ENCODE peak calls at places on chromosome 16, in seven cellular contexts. M is mesendoderm, E is IMR-90, V is H1, P is H9, F is mesenchymal stem cell, Z is trophoblast cell. J is an unnamed sample.

GRCh38 chr16:4336701-4337539 is 14.2 kb downstream of the PAM16 start:
- DNase-seq in M (no peak), E (no peak), V (no peak), P (peak; percentile 31), F (no peak), Z (no peak), J (no peak)

GRCh38 chr16:15556130-15556529 is 86.8 kb downstream of the MARF1 start:
- DNase-seq in M (no peak), E (no peak), V (no peak), P (no peak), F (no peak), Z (no peak), J (no peak)

GRCh38 chr16:80996688-80997138 is 10.0 kb downstream of the CMC2 start:
- DNase-seq in M (no peak), E (no peak), V (no peak), P (no peak), F (no peak), Z (no peak), J (no peak)

GRCh38 chr16:73912311-73912710 is 384.3 kb upstream of the PSMD7 start:
- DNase-seq in M (no peak), E (no peak), V (no peak), P (no peak), F (no peak), Z (no peak), J (no peak)

GRCh38 chr16:86748643-86749042 is 170.3 kb downstream of the FOXL1 start:
- DNase-seq in M (no peak), E (no peak), V (no peak), P (no peak), F (no peak), Z (no peak), J (no peak)

GRCh38 chr16:7597677-7598076 is 265.0 kb downstream of the RBFOX1 start:
- DNase-seq in M (no peak), E (no peak), V (no peak), P (no peak), F (no peak), Z (no peak), J (no peak)

GRCh38 chr16:77919761-77920415 is 102.5 kb upstream of the CLEC3A start:
- DNase-seq in M (no peak), E (peak; percentile 20), V (no peak), P (no peak), F (peak; percentile 33), Z (no peak), J (no peak)

GRCh38 chr16:3475604-3476375 is 19.5 kb downstream of the C16orf90 start:
- DNase-seq in M (no peak), E (no peak), V (no peak), P (no peak), F (no peak), Z (no peak), J (no peak)

GRCh38 chr16:70694088-70694487 is 8.2 kb upstream of the MTSS2 start:
- DNase-seq in M (peak; percentile 98), E (peak; percentile 78), V (peak; percentile 83), P (peak; percentile 81), F (peak; percentile 75), Z (peak; percentile 98), J (no peak)

GRCh38 chr16:31135535-31136286 is at the start of gene PRSS8:
- DNase-seq in M (peak; percentile 64), E (no peak), V (no peak), P (peak; percentile 75), F (no peak), Z (peak; percentile 92), J (no peak)

GRCh38 chr16:85569615-85570212 is 43.4 kb upstream of the GSE1 start:
- DNase-seq in M (peak; percentile 88), E (peak; percentile 78), V (no peak), P (peak; percentile 80), F (peak; percentile 92), Z (no peak), J (no peak)

GRCh38 chr16:88309905-88310259 is 72.9 kb upstream of the ZNF469 start:
- DNase-seq in M (no peak), E (no peak), V (no peak), P (no peak), F (no peak), Z (no peak), J (no peak)

GRCh38 chr16:23948949-23949392 is 113.2 kb downstream of the PRKCB start:
- DNase-seq in M (no peak), E (no peak), V (no peak), P (no peak), F (no peak), Z (no peak), J (no peak)

GRCh38 chr16:51095114-51095872 is 55.8 kb downstream of the SALL1 start:
- DNase-seq in M (peak; percentile 7), E (no peak), V (no peak), P (no peak), F (no peak), Z (no peak), J (no peak)

GRCh38 chr16:4979736-4980660 is 21.9 kb downstream of the SEC14L5 start:
- DNase-seq in M (no peak), E (no peak), V (no peak), P (no peak), F (no peak), Z (no peak), J (no peak)

GRCh38 chr16:88195021-88195581 is 187.7 kb upstream of the ZNF469 start:
- DNase-seq in M (no peak), E (peak; percentile 52), V (no peak), P (no peak), F (no peak), Z (no peak), J (no peak)

GRCh38 chr16:49712106-49712505 is 143.8 kb downstream of the ZNF423 start:
- DNase-seq in M (no peak), E (no peak), V (no peak), P (no peak), F (no peak), Z (no peak), J (no peak)
- H3K79me1 ChIP-seq in M (no peaks in the 10 kb centered on the region), E (no peaks in the 10 kb centered on the region), V (peaks cover 11% of the 10 kb centered on the region), P (no peaks in the 10 kb centered on the region), F (no peaks in the 10 kb centered on the region), Z (no peaks in the 10 kb centered on the region), J (peaks cover 5% of the 10 kb centered on the region)

GRCh38 chr16:26666486-26666885 is 400.2 kb upstream of the C16orf82 start:
- DNase-seq in M (no peak), E (no peak), V (no peak), P (no peak), F (no peak), Z (no peak), J (no peak)

GRCh38 chr16:26668026-26668425 is 398.7 kb upstream of the C16orf82 start:
- DNase-seq in M (no peak), E (no peak), V (no peak), P (no peak), F (no peak), Z (no peak), J (no peak)

GRCh38 chr16:26664086-26664485 is 402.6 kb upstream of the C16orf82 start:
- DNase-seq in M (no peak), E (no peak), V (no peak), P (no peak), F (no peak), Z (no peak), J (no peak)

GRCh38 chr16:26667271-26667703 is 399.4 kb upstream of the C16orf82 start:
- DNase-seq in M (peak; percentile 22), E (no peak), V (no peak), P (peak; percentile 46), F (no peak), Z (no peak), J (peak; percentile 33)

DNA sequence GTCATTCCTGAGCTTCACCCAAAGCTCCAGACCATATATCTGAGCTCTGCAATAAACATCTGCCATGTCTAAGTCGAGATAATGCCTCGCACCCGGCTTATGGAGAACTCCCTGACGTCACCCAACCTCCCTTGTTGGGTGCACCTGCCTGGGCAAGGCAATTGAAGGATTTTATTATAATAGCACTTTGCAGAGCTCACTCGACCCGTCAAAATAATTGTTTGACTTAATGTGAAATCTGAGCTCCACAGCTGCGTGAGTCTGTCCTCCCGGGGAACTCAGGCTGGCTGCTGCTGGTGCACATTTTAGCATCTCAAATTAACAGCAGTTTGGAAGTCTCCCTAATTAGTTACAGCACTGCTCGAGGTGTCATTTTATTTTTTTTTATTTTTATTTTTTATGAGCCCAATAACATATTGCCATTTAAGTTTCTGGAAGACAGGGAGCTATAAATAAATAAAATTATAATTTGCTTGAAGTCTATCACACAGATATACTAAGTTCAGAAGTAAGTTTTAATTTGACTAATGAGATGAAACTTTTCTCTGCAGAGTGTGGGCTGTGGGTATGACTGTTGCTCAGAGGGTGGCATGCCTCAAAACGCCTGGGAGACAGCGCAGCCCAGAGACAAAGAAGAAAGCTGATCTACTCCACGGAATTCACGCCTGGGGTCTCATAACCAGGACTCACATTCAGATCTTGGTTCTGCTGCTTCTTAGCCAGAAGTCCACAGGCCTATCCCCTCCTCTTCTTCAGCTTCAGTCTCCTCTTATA is 401.4 kb upstream of the C16orf82 start:
- DNase-seq in M (no peak), E (no peak), V (no peak), P (no peak), F (no peak), Z (no peak), J (no peak)
- H3K23ac ChIP-seq in M (no peak overlapping the region), E (no peak overlapping the region), V (no peak overlapping the region), P (no peak overlapping the region), F (no peak overlapping the region), Z (no peak overlapping the region), J (no peak overlapping the region)

DNA sequence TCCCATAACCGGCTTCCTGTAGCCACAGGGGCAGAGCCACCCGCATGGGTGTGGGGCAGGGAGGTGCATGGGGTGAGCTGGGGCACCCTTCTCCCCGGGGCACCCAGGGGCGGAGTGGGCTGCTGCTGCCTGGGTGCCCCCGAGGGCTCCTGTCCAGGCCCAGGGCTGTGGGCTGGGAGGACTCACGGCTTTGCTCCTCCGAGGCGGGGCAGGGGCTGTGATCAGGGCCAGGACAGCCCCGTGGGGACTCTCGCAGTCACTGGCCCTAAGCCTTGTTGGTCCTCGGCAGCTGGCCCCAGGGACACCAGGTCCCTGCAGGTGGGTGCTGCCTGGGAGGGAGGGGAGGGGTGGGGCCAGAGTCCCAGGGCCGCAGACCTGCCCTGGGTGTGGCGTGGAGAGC is 19.7 kb downstream of the CACNA1H start:
- DNase-seq in M (no peak), E (no peak), V (no peak), P (no peak), F (no peak), Z (no peak), J (no peak)
- H3K4me1 ChIP-seq in M (no peaks in the 10 kb centered on the region), E (peaks cover 20% of the 10 kb centered on the region), V (no peaks in the 10 kb centered on the region), P (no peaks in the 10 kb centered on the region), F (peaks cover 45% of the 10 kb centered on the region), Z (no peaks in the 10 kb centered on the region), J (peaks cover 13% of the 10 kb centered on the region)

GRCh38 chr16:48383877-48384304 is 1.3 kb downstream of the SIAH1 start:
- DNase-seq in M (peak; percentile 81), E (no peak), V (no peak), P (no peak), F (peak; percentile 54), Z (peak; percentile 77), J (no peak)

GRCh38 chr16:48383204-48383876 is 1.9 kb downstream of the SIAH1 start:
- DNase-seq in M (no peak), E (peak; percentile 48), V (no peak), P (no peak), F (no peak), Z (no peak), J (no peak)

GRCh38 chr16:48382131-48382530 is 3.1 kb downstream of the SIAH1 start:
- DNase-seq in M (no peak), E (no peak), V (no peak), P (no peak), F (no peak), Z (no peak), J (no peak)

GRCh38 chr16:48378836-48379235 is 6.4 kb downstream of the SIAH1 start:
- DNase-seq in M (no peak), E (no peak), V (no peak), P (no peak), F (peak; percentile 42), Z (no peak), J (no peak)

GRCh38 chr16:48381201-48381600 is 4.0 kb downstream of the SIAH1 start:
- DNase-seq in M (no peak), E (peak; percentile 44), V (no peak), P (no peak), F (peak; percentile 27), Z (peak; percentile 36), J (no peak)
- H3K79me1 ChIP-seq in M (peaks cover 2% of the 10 kb centered on the region), E (peaks cover 54% of the 10 kb centered on the region), V (no peaks in the 10 kb centered on the region), P (peaks cover 2% of the 10 kb centered on the region), F (no peaks in the 10 kb centered on the region), Z (peaks cover 17% of the 10 kb centered on the region), J (peaks cover 1% of the 10 kb centered on the region)